ENCODE peak calls at places on chromosome 16, in five cellular contexts. Z is activated gamma-delta T cell treated with anti-CD3 and anti-CD28 coated beads, Interleukin-2, amount 50 U/mL, for 16 hours; Y is Daoy; L is HuH-7; P is activated naive CD4-positive, alpha-beta T cell. W is an unnamed sample.

GRCh38 chr16:58492066-58492465 is 7.9 kb upstream of the NDRG4 start:
- DNase-seq in Z (no peak), Y (no peak), L (no peak), P (no peak), W (no peak)

GRCh38 chr16:16991711-16992110 is 479.0 kb downstream of the XYLT1 start:
- DNase-seq in Z (no peak), Y (no peak), L (no peak), P (no peak), W (no peak)

GRCh38 chr16:5523794-5524193 is 426.2 kb upstream of the EEF2KMT start:
- DNase-seq in Z (no peak), Y (no peak), L (no peak), P (no peak), W (no peak)

GRCh38 chr16:51151435-51151950 is 423 bp upstream of the SALL1 start:
- DNase-seq in Z (no peak), Y (peak), L (peak), P (no peak), W (no peak)

GRCh38 chr16:31875112-31875803 is 1.7 kb downstream of the ZNF267 start:
- DNase-seq in Z (no peak), Y (peak), L (no peak), P (no peak), W (no peak)

GRCh38 chr16:83878838-83879237 is 20.1 kb upstream of the MLYCD start:
- DNase-seq in Z (no peak), Y (peak), L (no peak), P (no peak), W (peak)

GRCh38 chr16:67648764-67649407 is 3.9 kb downstream of the CARMIL2 start:
- DNase-seq in Z (no peak), Y (no peak), L (no peak), P (no peak), W (no peak)

GRCh38 chr16:67668495-67669157 is 2.0 kb downstream of the C16orf86 start:
- DNase-seq in Z (no peak), Y (no peak), L (no peak), P (no peak), W (peak)

GRCh38 chr16:23071202-23072083 is 77.8 kb downstream of the USP31 start:
- DNase-seq in Z (no peak), Y (no peak), L (no peak), P (no peak), W (no peak)

GRCh38 chr16:48523415-48524204 is 86.4 kb downstream of the N4BP1 start:
- DNase-seq in Z (no peak), Y (no peak), L (no peak), P (no peak), W (no peak)

GRCh38 chr16:27932542-27933178 is 130.9 kb downstream of the GSG1L start:
- DNase-seq in Z (no peak), Y (no peak), L (no peak), P (no peak), W (no peak)

GRCh38 chr16:67814567-67814966 is 7.9 kb downstream of the TSNAXIP1 start:
- DNase-seq in Z (no peak), Y (no peak), L (no peak), P (no peak), W (no peak)

GRCh38 chr16:81798311-81799137 is 19.4 kb downstream of the PLCG2 start:
- DNase-seq in Z (no peak), Y (no peak), L (no peak), P (no peak), W (peak)

GRCh38 chr16:88830250-88830649 is 18.5 kb upstream of the APRT start:
- DNase-seq in Z (no peak), Y (no peak), L (no peak), P (no peak), W (no peak)

GRCh38 chr16:81995651-81996050 is 15.6 kb downstream of the SDR42E1 start:
- DNase-seq in Z (no peak), Y (no peak), L (no peak), P (no peak), W (no peak)

GRCh38 chr16:265711-266110 is 10.0 kb downstream of the RGS11 start:
- DNase-seq in Z (no peak), Y (no peak), L (no peak), P (no peak), W (no peak)

GRCh38 chr16:82061861-82062525 is 26.9 kb downstream of the HSD17B2 start:
- DNase-seq in Z (no peak), Y (peak), L (no peak), P (no peak), W (no peak)

GRCh38 chr16:18049454-18050133 is 286.9 kb downstream of the NPIPA8 start:
- DNase-seq in Z (no peak), Y (no peak), L (no peak), P (no peak), W (no peak)

GRCh38 chr16:70341600-70341999 is 5.1 kb upstream of the DDX19A start:
- DNase-seq in Z (no peak), Y (no peak), L (no peak), P (no peak), W (no peak)

GRCh38 chr16:50464325-50465290 is 83.6 kb upstream of the NKD1 start:
- DNase-seq in Z (no peak), Y (no peak), L (no peak), P (no peak), W (no peak)

GRCh38 chr16:11016993-11017392 is 72.6 kb downstream of the CLEC16A start:
- DNase-seq in Z (peak), Y (peak), L (no peak), P (peak), W (no peak)

GRCh38 chr16:88692861-88693260 is 6.6 kb upstream of the SNAI3 start:
- DNase-seq in Z (no peak), Y (no peak), L (no peak), P (no peak), W (no peak)